ENCODE peak calls at places on chromosomes 2 and 18, in six cellular contexts. H is amygdala; V is stomach; Z is activated CD4-positive, alpha-beta T cell treated with anti-CD3 and anti-CD28 coated beads for 48 hours; C is Daoy; I is T-helper 2 cell. W is an unnamed sample.

GRCh38 chr2:150165988-150166965 is 321.2 kb downstream of the RND3 start:
- DNase-seq in H (peak), V (peak), Z (no peak), C (peak), I (no peak), W (no peak)

GRCh38 chr2:75525434-75526308 is 35.1 kb downstream of the EVA1A start:
- DNase-seq in H (no peak), V (no peak), Z (peak), C (peak), I (peak), W (no peak)

GRCh38 chr2:191866675-191867506 is 20.0 kb upstream of the CAVIN2 start:
- DNase-seq in H (no peak), V (no peak), Z (no peak), C (peak), I (no peak), W (no peak)

GRCh38 chr2:203909192-203909945 is 27.2 kb upstream of the ICOS start:
- DNase-seq in H (no peak), V (no peak), Z (no peak), C (peak), I (peak), W (no peak)

GRCh38 chr18:23675236-23675635 is 12.5 kb upstream of the ANKRD29 start:
- DNase-seq in H (no peak), V (no peak), Z (no peak), C (no peak), I (no peak), W (no peak)

GRCh38 chr2:46858697-46859080 is 56.9 kb downstream of the MCFD2 start:
- DNase-seq in H (no peak), V (no peak), Z (no peak), C (peak), I (no peak), W (no peak)

GRCh38 chr18:42028232-42028832 is 73.3 kb downstream of the PIK3C3 start:
- DNase-seq in H (no peak), V (no peak), Z (peak), C (peak), I (peak), W (no peak)

GRCh38 chr2:74658516-74658915 is 4.5 kb downstream of the SEMA4F start:
- DNase-seq in H (no peak), V (no peak), Z (no peak), C (peak), I (no peak), W (no peak)

GRCh38 chr18:74579704-74580103 is 18.0 kb upstream of the ZNF407 start:
- DNase-seq in H (no peak), V (no peak), Z (no peak), C (peak), I (no peak), W (no peak)

GRCh38 chr2:238906936-238907716 is 59.2 kb downstream of the TWIST2 start:
- DNase-seq in H (no peak), V (no peak), Z (no peak), C (no peak), I (no peak), W (no peak)

GRCh38 chr2:204542967-204543608 is 2.2 kb upstream of the PARD3B start:
- DNase-seq in H (no peak), V (no peak), Z (no peak), C (no peak), I (no peak), W (no peak)

GRCh38 chr2:25623361-25623760 is 50.0 kb downstream of the DTNB start:
- DNase-seq in H (no peak), V (no peak), Z (no peak), C (no peak), I (no peak), W (no peak)

GRCh38 chr2:9803023-9803805 is 40.1 kb upstream of the TAF1B start:
- DNase-seq in H (no peak), V (no peak), Z (no peak), C (peak), I (no peak), W (no peak)

GRCh38 chr2:157857881-157858280 is 18.2 kb downstream of the ACVR1 start:
- DNase-seq in H (no peak), V (no peak), Z (no peak), C (peak), I (no peak), W (no peak)

W was measured in stimulated activated effector memory CD8-positive, alpha-beta T cell treated with anti-CD3 and anti-CD28 coated beads, Interleukin-12 subunit alpha, Interleukin-12 subunit beta, amount 100 ng/mL, for 72 hours.